ENCODE peak calls at places on chromosomes 16 and 17, in seven cellular contexts. H is suprapubic skin, Q is tibial nerve, L is AG09309, X is lower lobe of right lung, A is dorsolateral prefrontal cortex, Z is foreskin fibroblast. O is an unnamed sample.

GRCh38 chr17:2707721-2708584 is 3.6 kb downstream of the CLUH start:
- DNase-seq in L (no peak), H (no peak), Z (no peak), Q (no peak), X (peak), A (peak), O (no peak)

GRCh38 chr17:68592667-68593330 is 8.4 kb downstream of the FAM20A start:
- DNase-seq in Q (peak), L (no peak), A (no peak), Z (no peak), X (no peak), H (no peak), O (no peak)

GRCh38 chr17:1362964-1363363 is 37.1 kb downstream of the YWHAE start:
- DNase-seq in L (no peak), H (no peak), Q (peak), Z (peak), X (no peak), A (no peak), O (no peak)

GRCh38 chr17:19336938-19337711 is 25.4 kb downstream of the B9D1 start:
- DNase-seq in X (no peak), Q (no peak), L (no peak), H (no peak), Z (no peak), A (peak), O (no peak)

GRCh38 chr16:62692685-62693084 is 656.4 kb upstream of the CDH8 start:
- DNase-seq in H (no peak), Q (no peak), A (no peak), Z (no peak), L (no peak), X (no peak), O (no peak)

GRCh38 chr17:81315885-81316391 is 20.8 kb upstream of the SLC38A10 start:
- DNase-seq in A (no peak), X (no peak), H (no peak), Z (no peak), Q (no peak), L (no peak), O (no peak)

GRCh38 chr17:20189322-20189721 is 180.2 kb downstream of the SPECC1 start:
- DNase-seq in Z (no peak), L (no peak), Q (no peak), A (peak), X (no peak), H (no peak), O (no peak)

GRCh38 chr16:6643083-6643686 is 689.5 kb upstream of the RBFOX1 start:
- DNase-seq in H (no peak), Q (peak), Z (peak), A (peak), X (no peak), L (peak), O (no peak)

GRCh38 chr16:85172465-85173071 is 60.3 kb upstream of the CIBAR2 start:
- DNase-seq in Z (peak), L (no peak), Q (no peak), X (peak), H (no peak), A (no peak), O (no peak)
- TF ChIP-seq CTCF in Z (peak), L (peak), Q (peak), X (no peak), H (peak), A (peak), O (peak)

DNA sequence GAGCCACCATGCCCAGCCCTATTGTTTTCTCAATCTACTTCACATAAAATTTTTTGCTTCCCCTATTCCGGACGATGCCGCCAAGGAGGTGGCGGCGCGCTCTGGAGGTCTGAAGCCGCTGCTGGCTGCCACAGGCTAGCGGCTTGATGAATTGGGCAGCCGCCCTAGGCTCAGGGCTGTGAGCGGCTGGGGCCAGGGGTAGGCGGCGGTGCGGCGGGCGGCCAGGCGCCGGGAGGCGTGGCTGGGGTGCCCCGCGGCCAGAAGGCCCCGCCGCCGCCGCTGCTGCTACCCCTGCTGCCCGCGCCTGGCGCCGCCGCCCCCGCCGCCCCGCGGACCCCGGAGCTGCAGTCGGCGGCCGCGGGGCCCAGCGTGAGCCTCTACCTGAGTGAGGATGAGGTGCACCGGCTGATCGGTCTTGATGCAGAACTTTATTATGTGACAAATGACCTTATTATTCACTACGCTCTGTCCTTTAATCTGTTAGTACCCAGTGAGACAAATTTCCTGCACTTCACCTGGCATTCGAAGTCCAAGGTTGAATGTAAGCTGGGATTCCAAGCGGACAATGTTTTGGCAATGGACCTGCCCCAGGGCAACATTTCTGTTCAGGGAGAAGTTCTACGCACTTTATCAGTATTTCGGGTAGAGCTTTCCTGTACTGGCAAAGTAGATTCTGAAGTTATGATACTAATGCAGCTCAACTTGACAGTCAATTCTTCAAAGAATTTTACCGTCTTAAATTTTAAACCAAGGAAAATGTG is 41.7 kb downstream of the ANKFY1 start:
- DNase-seq in X (no peak), L (no peak), H (no peak), Q (no peak), Z (no peak), A (no peak), O (no peak)
- TF ChIP-seq CTCF in X (no peak), L (no peak), H (no peak), Q (no peak), Z (no peak), A (no peak), O (no peak)

GRCh38 chr16:72963921-72964320 is 84.0 kb downstream of the ZFHX3 start:
- DNase-seq in X (no peak), A (no peak), L (no peak), Q (no peak), Z (peak), H (no peak), O (no peak)
- TF ChIP-seq CTCF in X (no peak), A (no peak), L (no peak), Q (no peak), Z (no peak), H (no peak), O (no peak)

DNA sequence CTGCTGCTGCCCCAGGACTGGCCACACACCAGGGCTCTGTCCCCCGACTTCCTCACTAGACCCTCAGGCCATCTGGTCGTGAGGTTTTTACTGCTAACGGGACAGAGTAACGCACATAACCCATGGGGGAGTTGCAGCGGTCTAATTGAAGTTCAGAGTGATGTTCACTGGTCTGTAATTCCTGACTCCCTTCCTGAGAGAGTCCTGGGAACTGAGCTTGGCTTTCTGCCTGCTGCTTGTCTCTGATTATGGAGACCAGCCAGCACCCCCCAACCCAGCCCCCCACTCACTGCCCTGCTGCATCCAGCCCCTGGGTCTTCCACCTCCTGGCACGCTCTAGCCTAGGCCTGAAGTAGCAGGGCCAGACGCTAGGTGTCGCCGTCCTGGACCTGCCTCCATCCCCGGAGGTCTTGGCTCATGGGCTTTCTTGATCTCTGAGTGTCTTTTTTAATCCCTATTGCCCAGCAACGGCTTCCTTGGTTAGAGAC is 192.9 kb downstream of the CCDC182 start:
- DNase-seq in L (no peak), A (no peak), Z (no peak), X (no peak), H (no peak), Q (no peak), O (no peak)
- TF ChIP-seq CTCF in L (peak), A (peak), Z (no peak), X (peak), H (peak), Q (peak), O (peak)

GRCh38 chr17:83145358-83145738 is 65.9 kb downstream of the METRNL start:
- DNase-seq in Q (no peak), X (no peak), A (peak), L (no peak), Z (no peak), H (no peak), O (no peak)
- TF ChIP-seq CTCF in Q (no peak), X (no peak), A (no peak), L (no peak), Z (no peak), H (no peak), O (no peak)

GRCh38 chr17:76612977-76613851 is 27.6 kb upstream of the ST6GALNAC2 start:
- DNase-seq in X (no peak), H (no peak), L (no peak), Q (no peak), Z (no peak), A (no peak), O (no peak)
- TF ChIP-seq CTCF in X (no peak), H (no peak), L (no peak), Q (no peak), Z (no peak), A (no peak), O (no peak)

GRCh38 chr16:48539485-48540221 is 70.3 kb downstream of the N4BP1 start:
- DNase-seq in Q (no peak), L (no peak), A (no peak), X (no peak), Z (no peak), H (no peak), O (peak)
- TF ChIP-seq CTCF in Q (no peak), L (no peak), A (no peak), X (no peak), Z (no peak), H (no peak), O (no peak)

DNA sequence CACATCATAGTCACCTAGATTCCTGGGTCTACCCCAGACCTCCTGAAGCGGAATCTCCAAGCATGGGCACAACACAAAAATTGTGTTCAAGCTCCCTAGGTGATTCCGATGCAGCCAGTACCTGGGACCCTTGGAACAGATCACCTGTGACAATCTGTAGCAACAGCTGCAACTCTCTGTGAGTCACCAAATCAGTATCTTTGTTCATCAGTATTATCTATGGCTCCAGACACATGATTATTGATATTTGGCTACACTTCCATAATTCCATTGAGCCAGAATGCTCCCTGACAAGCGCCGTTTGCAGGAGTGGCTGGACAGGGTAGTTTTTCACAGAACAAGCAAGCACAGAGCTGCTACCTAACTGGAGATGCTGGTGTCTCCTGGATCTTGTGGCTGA is 16.2 kb downstream of the SLC6A4 start:
- DNase-seq in A (no peak), X (no peak), H (no peak), Z (no peak), Q (no peak), L (no peak), O (no peak)
- TF ChIP-seq CTCF in A (no peak), X (no peak), H (no peak), Z (no peak), Q (no peak), L (no peak), O (no peak)

GRCh38 chr17:7627250-7628121 is at the start of gene SAT2:
- DNase-seq in X (peak), Q (peak), L (peak), Z (peak), H (peak), A (peak), O (peak)
- TF ChIP-seq CTCF in X (no peak), Q (peak), L (no peak), Z (no peak), H (no peak), A (no peak), O (no peak)

GRCh38 chr17:47621293-47622178 is 28.2 kb upstream of the KPNB1 start:
- DNase-seq in Z (peak), H (no peak), A (no peak), L (peak), Q (no peak), X (no peak), O (peak)
- TF ChIP-seq CTCF in Z (no peak), H (no peak), A (no peak), L (peak), Q (no peak), X (no peak), O (no peak)

O was measured in mesothelial cell of epicardium.